ENCODE peak calls at places on chromosomes 6 and 20, in ten cellular contexts. C is kidney, P is brain microvascular endothelial cell, U is adrenal gland, K is hepatocyte, M is fibroblast of lung, D is A549, S is uterus, Z is body of pancreas, L is heart left ventricle. V is an unnamed sample.
A peak's percentile ranks its signal among the peaks of the same experiment; 100 is the strongest.

GRCh38 chr20:50569864-50570836 is 60.0 kb downstream of the PTPN1 start:
- DNase-seq in K (no peak), D (no peak), Z (no peak), M (peak; percentile 59), L (no peak), S (no peak), P (peak; percentile 34), C (no peak), U (peak; percentile 60), V (no peak)

GRCh38 chr6:158475344-158476302 is 84.3 kb upstream of the TMEM181 start:
- DNase-seq in U (no peak), M (peak; percentile 55), S (peak; percentile 29), K (peak; percentile 66), L (peak; percentile 8), D (peak; percentile 47), P (peak; percentile 38), Z (peak; percentile 65), C (no peak), V (peak; percentile 31)

GRCh38 chr6:85004283-85005010 is 240.0 kb upstream of the TBX18 start:
- DNase-seq in M (peak; percentile 40), P (no peak), U (no peak), D (no peak), L (no peak), S (no peak), Z (no peak), C (no peak), K (no peak), V (no peak)

GRCh38 chr6:156395276-156395675 is 381.9 kb upstream of the ARID1B start:
- DNase-seq in C (no peak), Z (no peak), M (no peak), U (no peak), L (no peak), K (no peak), P (no peak), D (no peak), S (no peak), V (no peak)

GRCh38 chr20:63066506-63067265 is 59.9 kb upstream of the BHLHE23 start:
- DNase-seq in U (no peak), P (no peak), S (no peak), K (no peak), L (no peak), M (no peak), D (no peak), C (peak; percentile 55), Z (no peak), V (no peak)

GRCh38 chr6:16683524-16684194 is 77.6 kb downstream of the ATXN1 start:
- DNase-seq in P (peak; percentile 69), U (peak; percentile 90), K (no peak), D (no peak), Z (peak; percentile 47), C (no peak), S (peak; percentile 45), L (no peak), M (peak; percentile 81), V (peak; percentile 79)

GRCh38 chr20:45469336-45470261 is at the start of gene WFDC2:
- DNase-seq in Z (peak; percentile 71), S (no peak), K (peak; percentile 60), L (no peak), C (peak; percentile 96), D (no peak), U (no peak), M (no peak), P (no peak), V (no peak)

GRCh38 chr6:104784884-104785283 is 74.8 kb downstream of the HACE1 start:
- DNase-seq in Z (no peak), L (no peak), P (peak; percentile 60), K (no peak), U (no peak), D (no peak), M (no peak), S (no peak), C (no peak), V (no peak)

GRCh38 chr6:130076512-130076911 is 58.1 kb downstream of the L3MBTL3 start:
- DNase-seq in K (peak; percentile 9), M (peak; percentile 46), S (no peak), L (no peak), P (no peak), D (no peak), Z (no peak), C (no peak), U (no peak), V (no peak)

GRCh38 chr20:33909331-33909921 is 84.3 kb upstream of the RALY start:
- DNase-seq in S (no peak), D (peak; percentile 23), K (peak; percentile 21), M (peak; percentile 90), Z (peak; percentile 25), L (no peak), C (no peak), P (peak; percentile 91), U (no peak), V (peak; percentile 61)

GRCh38 chr6:31712296-31712695 is 2.9 kb upstream of the LY6G6D start:
- DNase-seq in P (no peak), Z (no peak), D (peak; percentile 35), C (no peak), S (no peak), L (no peak), U (no peak), K (no peak), M (no peak), V (no peak)

GRCh38 chr6:78909391-78909790 is 42.0 kb downstream of the IRAK1BP1 start:
- DNase-seq in D (no peak), U (no peak), S (no peak), Z (no peak), C (no peak), L (no peak), M (peak; percentile 72), P (peak; percentile 13), K (peak; percentile 8), V (no peak)

GRCh38 chr6:142152731-142153130 is 5.7 kb downstream of the VTA1 start:
- DNase-seq in D (no peak), M (peak; percentile 60), S (no peak), C (no peak), L (no peak), Z (no peak), K (no peak), P (peak; percentile 32), U (no peak), V (no peak)

GRCh38 chr6:104591573-104592334 is 268.0 kb downstream of the HACE1 start:
- DNase-seq in K (no peak), U (no peak), P (no peak), C (no peak), D (no peak), Z (no peak), L (no peak), S (no peak), M (peak; percentile 30), V (no peak)

DNA sequence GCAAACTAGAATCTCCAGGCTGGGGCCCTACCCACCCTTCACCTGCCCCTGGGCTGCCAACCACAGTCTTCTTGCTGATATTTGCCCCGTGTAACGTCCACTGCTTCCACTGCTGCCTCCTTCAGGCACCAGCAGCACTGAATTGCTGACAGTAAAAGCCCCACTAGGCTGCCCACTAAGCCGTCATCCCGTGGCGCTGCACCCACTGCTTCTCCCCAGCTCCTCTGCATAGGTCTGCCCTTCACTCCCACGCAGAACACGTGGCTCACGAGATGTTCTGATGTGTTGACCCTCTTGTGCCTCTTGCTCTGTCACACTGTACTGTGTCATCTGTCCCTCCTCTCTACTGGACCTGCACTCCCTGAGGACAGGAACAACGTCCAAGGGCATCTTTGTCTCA is 86.3 kb upstream of the HIVEP1 start:
- DNase-seq in U (no peak), L (no peak), C (no peak), K (no peak), S (no peak), D (no peak), P (no peak), M (no peak), Z (no peak), V (no peak)
- H3K27ac ChIP-seq in U (no peak overlapping the region), L (no peak overlapping the region), C (no peak overlapping the region), K (no peak overlapping the region), S (no peak overlapping the region), D (no peak overlapping the region), P (no peak overlapping the region), M (no peak overlapping the region), Z (no peak overlapping the region), V (no peak overlapping the region)

GRCh38 chr6:108116781-108117426 is 42.4 kb upstream of the OSTM1 start:
- DNase-seq in L (no peak), P (no peak), C (no peak), D (no peak), Z (no peak), M (no peak), S (no peak), K (no peak), U (no peak), V (no peak)

GRCh38 chr6:108113557-108114519 is 39.3 kb upstream of the OSTM1 start:
- DNase-seq in M (peak; percentile 71), P (peak; percentile 53), S (no peak), K (peak; percentile 64), D (peak; percentile 74), U (peak; percentile 35), Z (peak; percentile 27), L (no peak), C (no peak), V (peak; percentile 75)

GRCh38 chr6:108116424-108116780 is 41.9 kb upstream of the OSTM1 start:
- DNase-seq in U (no peak), C (no peak), P (no peak), M (no peak), K (no peak), Z (no peak), S (no peak), D (no peak), L (no peak), V (no peak)

GRCh38 chr6:108115598-108116058 is 41.1 kb upstream of the OSTM1 start:
- DNase-seq in Z (peak; percentile 70), M (peak; percentile 33), K (peak; percentile 63), P (no peak), C (peak; percentile 69), S (no peak), U (peak; percentile 50), L (no peak), D (peak; percentile 63), V (no peak)

GRCh38 chr6:108114861-108115597 is 40.5 kb upstream of the OSTM1 start:
- DNase-seq in C (peak; percentile 80), K (peak; percentile 62), M (peak; percentile 59), L (peak; percentile 63), P (peak; percentile 59), U (peak; percentile 76), Z (peak; percentile 67), S (no peak), D (no peak), V (no peak)
- TF ChIP-seq CTCF in C (no peak), K (no peak), M (no peak), L (no peak), P (peak; percentile 39), U (no peak), Z (no peak), S (no peak), D (no peak), V (no peak)

DNA sequence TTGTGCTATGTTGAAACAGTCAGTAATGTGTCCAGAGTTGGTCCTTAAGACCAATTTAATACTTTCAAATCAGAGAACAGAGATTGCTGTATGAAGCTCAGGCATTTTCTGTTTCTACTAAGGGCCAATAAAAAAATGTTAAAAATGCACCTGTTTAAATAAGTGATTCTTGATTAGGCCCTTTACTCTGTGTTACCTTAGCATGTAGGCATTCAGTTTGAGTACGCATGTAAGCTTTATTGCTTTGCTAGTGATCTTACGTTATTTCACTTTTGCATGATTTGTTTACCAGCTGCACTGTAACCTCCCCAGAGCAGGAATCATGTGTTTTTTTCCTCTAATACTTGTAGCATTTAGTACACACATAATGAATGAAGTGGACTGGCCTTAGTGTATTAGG is 61.0 kb downstream of the AFG1L start:
- DNase-seq in Z (no peak), P (no peak), K (no peak), C (no peak), U (no peak), M (no peak), S (no peak), D (no peak), L (no peak), V (no peak)
- H3K27ac ChIP-seq in Z (no peak overlapping the region), P (no peak overlapping the region), K (no peak overlapping the region), C (no peak overlapping the region), U (no peak overlapping the region), M (no peak overlapping the region), S (no peak overlapping the region), D (no peak overlapping the region), L (no peak overlapping the region), V (no peak overlapping the region)

GRCh38 chr6:135909737-135910387 is 58.4 kb downstream of the PDE7B start:
- DNase-seq in K (peak; percentile 73), P (peak; percentile 35), M (peak; percentile 57), D (peak; percentile 7), C (peak; percentile 49), L (no peak), S (no peak), U (peak; percentile 15), Z (peak; percentile 63), V (peak; percentile 13)
- TF ChIP-seq CTCF in K (peak; percentile 54), P (peak; percentile 73), M (peak; percentile 14), D (peak; percentile 27), C (peak; percentile 67), L (peak; percentile 44), S (no peak), U (peak; percentile 59), Z (peak; percentile 40), V (no peak)

V was measured in RWPE1.